ENCODE peak calls at places on chromosomes 6 and 20, in six cellular contexts. C is IMR-90, Z is heart left ventricle, Y is lower leg skin, F is body of pancreas, Q is tibial nerve. W is an unnamed sample.

GRCh38 chr20:63658749-63659187 is 656 bp downstream of the RTEL1 start:
- DNase-seq in F (peak), Z (no peak), C (peak), Q (no peak), Y (no peak), W (no peak)

GRCh38 chr20:6079011-6079410 is 25.2 kb upstream of the LRRN4 start:
- DNase-seq in Z (no peak), Q (no peak), F (no peak), Y (no peak), C (no peak), W (no peak)

GRCh38 chr6:119179842-119180241 is 101.4 kb upstream of the FAM184A start:
- DNase-seq in Z (no peak), Y (no peak), C (no peak), Q (no peak), F (no peak), W (no peak)

GRCh38 chr6:90431521-90432407 is 135.1 kb upstream of the BACH2 start:
- DNase-seq in Y (no peak), Q (no peak), Z (no peak), F (no peak), C (no peak), W (no peak)

GRCh38 chr6:33739611-33740010 is 7.1 kb downstream of the IP6K3 start:
- DNase-seq in Y (no peak), Q (no peak), C (no peak), F (no peak), Z (no peak), W (no peak)

GRCh38 chr6:142796571-142796970 is 148.4 kb downstream of the HIVEP2 start:
- DNase-seq in C (peak), F (no peak), Z (no peak), Q (no peak), Y (no peak), W (no peak)

GRCh38 chr20:35066194-35066593 is 26.4 kb downstream of the TRPC4AP start:
- DNase-seq in Z (no peak), C (no peak), Q (no peak), Y (no peak), F (no peak), W (no peak)

GRCh38 chr6:137261393-137262154 is 42.4 kb upstream of the IFNGR1 start:
- DNase-seq in Q (no peak), Z (no peak), F (no peak), C (peak), Y (no peak), W (no peak)

GRCh38 chr6:82989891-82990290 is 75.8 kb downstream of the UBE3D start:
- DNase-seq in C (no peak), Q (no peak), Z (no peak), Y (no peak), F (no peak), W (no peak)

GRCh38 chr20:31990958-31991705 is 19.1 kb upstream of the CCM2L start:
- DNase-seq in Z (no peak), Y (no peak), C (no peak), Q (no peak), F (no peak), W (no peak)

GRCh38 chr6:148750826-148751225 is 4.0 kb downstream of the UST start:
- DNase-seq in F (peak), C (peak), Q (no peak), Z (no peak), Y (no peak), W (no peak)

GRCh38 chr6:116472710-116473109 is 11.5 kb downstream of the CALHM6 start:
- DNase-seq in F (no peak), Z (no peak), Q (no peak), Y (no peak), C (no peak), W (no peak)

GRCh38 chr6:164069352-164070022 is 655.0 kb downstream of the QKI start:
- DNase-seq in Z (peak), F (no peak), Y (no peak), Q (no peak), C (no peak), W (no peak)

GRCh38 chr6:101779051-101779844 is 385.7 kb downstream of the GRIK2 start:
- DNase-seq in F (no peak), Y (no peak), C (peak), Z (no peak), Q (no peak), W (no peak)

GRCh38 chr6:37783025-37783825 is 36.3 kb upstream of the ZFAND3 start:
- DNase-seq in C (peak), F (peak), Y (no peak), Q (no peak), Z (no peak), W (peak)

GRCh38 chr6:43113431-43114260 is 37.5 kb downstream of the PTK7 start:
- DNase-seq in C (no peak), Q (no peak), F (no peak), Y (no peak), Z (no peak), W (no peak)

GRCh38 chr20:51043811-51044210 is 20.9 kb upstream of the KCNG1 start:
- DNase-seq in Y (no peak), Q (no peak), F (no peak), Z (no peak), C (peak), W (no peak)

GRCh38 chr6:49336514-49337131 is 126.4 kb downstream of the MMUT start:
- DNase-seq in C (peak), F (peak), Y (no peak), Q (no peak), Z (no peak), W (no peak)

GRCh38 chr20:48658505-48658904 is 169.3 kb downstream of the PREX1 start:
- DNase-seq in Q (no peak), F (no peak), Z (no peak), Y (no peak), C (no peak), W (no peak)

GRCh38 chr6:11298651-11299420 is 66.4 kb upstream of the NEDD9 start:
- DNase-seq in C (no peak), Q (no peak), F (peak), Z (no peak), Y (no peak), W (no peak)

GRCh38 chr6:55882731-55883595 is 7.6 kb upstream of the BMP5 start:
- DNase-seq in C (peak), Z (no peak), F (no peak), Y (no peak), Q (peak), W (no peak)

GRCh38 chr6:144824018-144824417 is 538.9 kb downstream of the UTRN start:
- DNase-seq in Z (no peak), F (no peak), Q (no peak), Y (no peak), C (no peak), W (no peak)

GRCh38 chr6:137271245-137272183 is 52.3 kb upstream of the IFNGR1 start:
- DNase-seq in C (peak), Y (no peak), F (no peak), Z (no peak), Q (no peak), W (no peak)

GRCh38 chr20:6632187-6632586 is 135.3 kb upstream of the BMP2 start:
- DNase-seq in Q (peak), F (peak), Y (no peak), C (no peak), Z (no peak), W (peak)

GRCh38 chr6:108501559-108501958 is 59.2 kb upstream of the FOXO3 start:
- DNase-seq in Z (no peak), Y (no peak), C (peak), F (no peak), Q (no peak), W (no peak)

GRCh38 chr6:169791721-169792131 is 40.3 kb downstream of the ERMARD start:
- DNase-seq in Z (no peak), C (no peak), Q (no peak), F (no peak), Y (peak), W (peak)

GRCh38 chr6:30885999-30886896 is 1.9 kb downstream of the DDR1 start:
- DNase-seq in F (peak), C (peak), Y (peak), Z (no peak), Q (no peak), W (peak)

GRCh38 chr6:44063561-44064059 is 63.6 kb downstream of the MRPL14 start:
- DNase-seq in F (no peak), Z (no peak), Q (no peak), Y (no peak), C (no peak), W (no peak)

GRCh38 chr6:154605207-154605877 is 94.9 kb upstream of the CNKSR3 start:
- DNase-seq in F (no peak), Y (no peak), Q (no peak), C (no peak), Z (no peak), W (no peak)

GRCh38 chr20:53492212-53492611 is 101.4 kb downstream of the ZNF217 start:
- DNase-seq in Q (no peak), Y (no peak), C (no peak), F (no peak), Z (no peak), W (no peak)

GRCh38 chr6:89818977-89819335 is 638 bp downstream of the MDN1 start:
- DNase-seq in C (peak), Q (no peak), F (peak), Y (no peak), Z (no peak), W (peak)

GRCh38 chr6:45756611-45757010 is 259.0 kb downstream of the CLIC5 start:
- DNase-seq in F (no peak), Z (no peak), Q (no peak), C (no peak), Y (no peak), W (no peak)

GRCh38 chr6:40485795-40486194 is 101.4 kb downstream of the LRFN2 start:
- DNase-seq in C (no peak), Z (no peak), Y (no peak), Q (no peak), F (no peak), W (no peak)

GRCh38 chr6:40486576-40486975 is 100.6 kb downstream of the LRFN2 start:
- DNase-seq in Q (no peak), F (no peak), C (no peak), Z (no peak), Y (no peak), W (no peak)

GRCh38 chr6:40485300-40485699 is 101.9 kb downstream of the LRFN2 start:
- DNase-seq in Z (no peak), Y (no peak), C (no peak), F (no peak), Q (no peak), W (peak)

GRCh38 chr6:40482532-40482931 is 104.6 kb downstream of the LRFN2 start:
- DNase-seq in Q (no peak), C (no peak), Y (no peak), F (no peak), Z (no peak), W (peak)

DNA sequence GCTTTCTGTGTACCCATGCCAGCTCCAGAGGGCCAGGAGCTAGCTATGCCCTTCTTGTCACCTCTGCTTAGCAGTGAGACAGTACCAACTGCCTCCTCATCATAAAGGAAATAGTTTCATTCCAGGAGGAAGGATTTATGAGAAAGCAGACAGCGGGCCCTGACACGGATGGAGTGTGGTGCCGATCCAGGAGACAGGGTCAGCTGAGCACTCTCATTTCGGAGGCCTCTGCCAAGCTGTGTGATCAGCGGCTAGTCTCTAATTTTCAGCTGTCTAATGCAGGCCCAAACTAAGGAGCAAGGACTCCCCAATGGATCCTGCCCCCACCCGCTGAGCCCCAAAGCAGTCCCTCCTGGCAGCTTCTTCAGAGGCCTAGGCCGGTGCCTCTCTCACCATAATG is 103.1 kb downstream of the LRFN2 start:
- DNase-seq in F (no peak), Q (no peak), C (no peak), Y (no peak), Z (no peak), W (no peak)
- TF ChIP-seq POLR2A in F (no peak), Q (no peak), C (no peak), Y (no peak), Z (no peak), W (no peak)

DNA sequence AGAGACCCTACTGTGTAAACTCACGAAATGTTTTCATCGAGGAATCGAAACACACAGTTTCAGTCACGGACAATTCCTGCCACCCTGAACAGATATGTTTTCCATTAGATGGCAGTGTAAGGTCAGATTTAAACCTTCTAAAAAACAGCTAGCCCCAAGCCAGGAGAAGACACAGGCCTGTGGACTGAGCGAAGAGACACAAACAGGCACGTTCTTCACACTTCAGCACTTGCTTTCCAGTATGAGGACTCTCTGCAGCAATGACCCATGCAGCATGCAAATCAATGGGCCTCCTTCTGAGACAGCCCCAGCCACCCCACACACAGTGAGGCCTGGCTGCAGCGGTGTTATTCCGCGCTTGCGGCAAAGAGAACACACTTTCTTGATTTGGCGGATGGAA is 31.9 kb downstream of the HUS1B start:
- DNase-seq in C (peak), Y (no peak), Z (no peak), F (no peak), Q (no peak), W (no peak)
- TF ChIP-seq CTCF in C (peak), Y (no peak), Z (peak), F (no peak), Q (no peak), W (no peak)

GRCh38 chr20:38138086-38138777 is 26.8 kb downstream of the TGM2 start:
- DNase-seq in Q (no peak), Y (peak), C (no peak), F (no peak), Z (no peak), W (no peak)

GRCh38 chr20:38141154-38141888 is 23.7 kb downstream of the TGM2 start:
- DNase-seq in Q (no peak), C (no peak), Z (no peak), F (no peak), Y (no peak), W (no peak)

GRCh38 chr20:38139156-38139912 is 25.7 kb downstream of the TGM2 start:
- DNase-seq in Q (no peak), Z (no peak), Y (peak), C (no peak), F (no peak), W (no peak)

GRCh38 chr20:38141889-38142494 is 23.1 kb downstream of the TGM2 start:
- DNase-seq in Y (no peak), Q (no peak), F (no peak), C (no peak), Z (no peak), W (no peak)

DNA sequence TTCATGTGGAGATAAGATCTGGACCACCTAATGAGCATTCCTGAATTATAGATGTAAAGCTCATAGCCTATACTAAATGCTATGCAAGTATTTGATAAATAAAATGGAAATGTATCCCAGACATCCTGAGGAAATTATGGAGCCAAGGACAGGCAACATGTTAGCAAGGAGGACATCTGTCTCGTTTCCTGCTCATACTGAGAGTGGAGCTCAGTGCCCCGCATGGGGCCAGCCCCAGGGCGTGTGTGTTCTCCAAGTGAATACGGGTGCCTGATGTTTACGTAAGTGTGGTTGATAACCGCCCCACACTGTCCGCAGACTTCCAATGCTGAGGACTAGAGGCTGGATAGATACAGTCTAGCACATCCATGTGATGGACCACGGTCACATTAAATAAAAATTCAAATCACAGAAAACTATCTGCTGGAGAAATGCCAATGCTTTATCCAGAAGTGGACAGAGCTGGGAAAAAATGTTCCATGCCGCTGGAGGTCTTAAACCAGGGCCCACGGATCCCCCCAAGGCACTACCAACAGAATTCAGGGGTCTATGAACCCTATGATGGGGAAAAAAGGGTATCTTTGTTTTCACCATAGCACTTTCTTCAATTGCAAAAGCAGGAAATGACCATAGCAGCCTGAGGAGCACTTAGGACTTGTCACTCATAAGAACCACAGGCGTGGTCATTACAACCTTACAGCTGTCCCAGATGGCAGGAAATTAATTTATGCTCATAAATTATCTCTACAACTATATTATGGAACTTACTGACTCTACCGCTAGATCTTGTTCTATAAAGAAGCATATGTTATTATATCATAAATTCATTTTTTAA is 24.9 kb downstream of the TGM2 start:
- DNase-seq in Q (no peak), F (no peak), Y (peak), C (no peak), Z (no peak), W (no peak)
- TF ChIP-seq POLR2A in Q (no peak), F (no peak), Y (no peak), C (no peak), Z (no peak), W (no peak)

GRCh38 chr6:110537208-110538123 is 61.1 kb upstream of the SLC22A16 start:
- DNase-seq in F (no peak), Y (no peak), Z (no peak), Q (no peak), C (peak), W (no peak)
- TF ChIP-seq CTCF in F (no peak), Y (no peak), Z (no peak), Q (no peak), C (no peak), W (no peak)